ENCODE peak calls at places on chromosome 22, in seven cellular contexts. N, M, O, P, J, B and D are unnamed samples.

GRCh38 chr22:41676134-41676533 is 12.5 kb downstream of the SNU13 start:
- DNase-seq in N (no peak), M (no peak), O (no peak), P (no peak), J (no peak), B (no peak), D (no peak)

GRCh38 chr22:45290410-45290936 is 5.7 kb downstream of the UPK3A start:
- DNase-seq in N (peak; percentile 58), M (no peak), O (no peak), P (peak; percentile 38), J (no peak), B (peak; percentile 25), D (peak; percentile 63)

GRCh38 chr22:37708580-37709444 is 12.0 kb downstream of the TRIOBP start:
- DNase-seq in N (no peak), M (no peak), O (no peak), P (no peak), J (no peak), B (no peak), D (no peak)

GRCh38 chr22:21651521-21652009 is 9.5 kb downstream of the SDF2L1 start:
- DNase-seq in N (no peak), M (no peak), O (no peak), P (no peak), J (no peak), B (no peak), D (no peak)

GRCh38 chr22:33832558-33833151 is 87.6 kb downstream of the LARGE1 start:
- DNase-seq in N (no peak), M (no peak), O (no peak), P (peak; percentile 52), J (no peak), B (no peak), D (no peak)

GRCh38 chr22:39003165-39003638 is 10.9 kb upstream of the APOBEC3C start:
- DNase-seq in N (peak; percentile 26), M (peak; percentile 57), O (peak; percentile 77), P (peak; percentile 81), J (peak; percentile 61), B (no peak), D (peak; percentile 78)

GRCh38 chr22:20319745-20320658 is at the start of gene DGCR6L:
- DNase-seq in N (peak; percentile 50), M (peak; percentile 93), O (peak; percentile 97), P (peak; percentile 98), J (peak; percentile 100), B (peak; percentile 74), D (peak; percentile 94)

GRCh38 chr22:39589880-39590279 is 19.3 kb downstream of the CACNA1I start:
- DNase-seq in N (no peak), M (no peak), O (no peak), P (no peak), J (no peak), B (peak; percentile 22), D (peak; percentile 45)

GRCh38 chr22:50267591-50268390 is 2.4 kb downstream of the MAPK11 start:
- DNase-seq in N (no peak), M (peak; percentile 36), O (no peak), P (peak; percentile 72), J (peak; percentile 71), B (no peak), D (peak; percentile 51)

GRCh38 chr22:21102659-21103267 is 57.0 kb downstream of the LRRC74B start:
- DNase-seq in N (no peak), M (peak; percentile 57), O (peak; percentile 86), P (peak; percentile 68), J (peak; percentile 100), B (peak; percentile 43), D (peak; percentile 93)

GRCh38 chr22:26398741-26399153 is 30.3 kb upstream of the ASPHD2 start:
- DNase-seq in N (peak; percentile 23), M (peak; percentile 19), O (no peak), P (peak; percentile 55), J (peak; percentile 32), B (peak; percentile 21), D (peak; percentile 48)

GRCh38 chr22:47165998-47166397 is 403.5 kb downstream of the TBC1D22A start:
- DNase-seq in N (no peak), M (no peak), O (peak; percentile 7), P (no peak), J (no peak), B (peak; percentile 75), D (no peak)

GRCh38 chr22:49300951-49301397 is 526.7 kb downstream of the BRD1 start:
- DNase-seq in N (no peak), M (no peak), O (peak; percentile 63), P (peak; percentile 14), J (no peak), B (no peak), D (no peak)

GRCh38 chr22:30602049-30602448 is 4.9 kb upstream of the TCN2 start:
- DNase-seq in N (no peak), M (no peak), O (no peak), P (no peak), J (no peak), B (no peak), D (peak; percentile 12)

GRCh38 chr22:38845368-38845740 is 1.5 kb upstream of the NPTXR start:
- DNase-seq in N (no peak), M (no peak), O (no peak), P (no peak), J (no peak), B (no peak), D (peak; percentile 11)

GRCh38 chr22:24087071-24087795 is 76.1 kb downstream of the CABIN1 start:
- DNase-seq in N (no peak), M (no peak), O (no peak), P (no peak), J (no peak), B (no peak), D (no peak)

GRCh38 chr22:49967333-49968241 is 7.0 kb downstream of the PIM3 start:
- DNase-seq in N (no peak), M (no peak), O (no peak), P (peak; percentile 78), J (no peak), B (no peak), D (no peak)

GRCh38 chr22:22955276-22955798 is 67.7 kb downstream of the IGLL5 start:
- DNase-seq in N (no peak), M (no peak), O (no peak), P (no peak), J (peak; percentile 82), B (no peak), D (no peak)

GRCh38 chr22:29842740-29843139 is 4.7 kb upstream of the ASCC2 start:
- DNase-seq in N (peak; percentile 60), M (no peak), O (no peak), P (no peak), J (no peak), B (no peak), D (no peak)

GRCh38 chr22:28002181-28002700 is 83.2 kb upstream of the PITPNB start:
- DNase-seq in N (no peak), M (no peak), O (no peak), P (no peak), J (no peak), B (no peak), D (peak; percentile 75)

GRCh38 chr22:29030016-29030617 is 31.5 kb downstream of the C22orf31 start:
- DNase-seq in N (no peak), M (no peak), O (no peak), P (peak; percentile 42), J (no peak), B (peak; percentile 67), D (peak; percentile 44)

GRCh38 chr22:46622081-46622521 is 1.9 kb downstream of the GRAMD4 start:
- DNase-seq in N (no peak), M (no peak), O (no peak), P (no peak), J (no peak), B (no peak), D (no peak)

GRCh38 chr22:42300286-42301071 is 30.0 kb upstream of the TCF20 start:
- DNase-seq in N (no peak), M (no peak), O (no peak), P (peak; percentile 27), J (peak; percentile 51), B (no peak), D (no peak)

GRCh38 chr22:42344391-42344861 is 74.0 kb upstream of the TCF20 start:
- DNase-seq in N (no peak), M (no peak), O (no peak), P (peak; percentile 61), J (no peak), B (peak; percentile 38), D (no peak)

GRCh38 chr22:40705918-40706682 is 26.8 kb downstream of the MCHR1 start:
- DNase-seq in N (no peak), M (no peak), O (no peak), P (no peak), J (no peak), B (no peak), D (no peak)

GRCh38 chr22:17143826-17144225 is 15.3 kb downstream of the HDHD5 start:
- DNase-seq in N (no peak), M (no peak), O (no peak), P (no peak), J (no peak), B (no peak), D (no peak)